ENCODE peak calls at places on chromosomes 16 and 17, in four cellular contexts. J is tibial nerve, H is SJSA1, W is transverse colon. Y is an unnamed sample. For H3K4me1, the result is how much of the 10 kb centered on the place peaks cover.

GRCh38 chr16:79758615-79759346 is 158.2 kb upstream of the MAF start:
- DNase-seq in H (peak), W (no peak), J (no peak), Y (peak)

GRCh38 chr17:4551141-4551540 is 4.0 kb downstream of the MYBBP1A start:
- DNase-seq in H (no peak), J (no peak), W (no peak), Y (no peak)

GRCh38 chr16:13920510-13920818 is 510 bp downstream of the ERCC4 start:
- DNase-seq in H (no peak), W (no peak), J (no peak), Y (no peak)

GRCh38 chr17:16881239-16881924 is 90.5 kb downstream of the TNFRSF13B start:
- DNase-seq in J (no peak), W (no peak), H (no peak), Y (no peak)

GRCh38 chr16:20868890-20869289 is 31.3 kb downstream of the DCUN1D3 start:
- DNase-seq in W (peak), J (peak), H (peak), Y (no peak)

GRCh38 chr17:35801583-35802224 is 6.3 kb upstream of the MMP28 start:
- DNase-seq in H (no peak), J (peak), W (peak), Y (no peak)

GRCh38 chr17:68424861-68425260 is 32.4 kb downstream of the WIPI1 start:
- DNase-seq in W (no peak), H (no peak), J (no peak), Y (no peak)

GRCh38 chr17:45374501-45374900 is 57.7 kb upstream of the MAP3K14 start:
- DNase-seq in W (no peak), H (peak), J (no peak), Y (no peak)

GRCh38 chr17:50267074-50267841 is 7.0 kb upstream of the TMEM92 start:
- DNase-seq in J (no peak), W (peak), H (no peak), Y (no peak)

GRCh38 chr17:55575058-55575606 is 63.9 kb upstream of the SMIM36 start:
- DNase-seq in J (no peak), H (no peak), W (no peak), Y (no peak)

GRCh38 chr17:78918979-78919378 is 6.2 kb downstream of the TIMP2 start:
- DNase-seq in W (no peak), J (no peak), H (no peak), Y (no peak)

GRCh38 chr17:33233855-33234228 is 59.3 kb downstream of the ASIC2 start:
- DNase-seq in H (no peak), W (peak), J (no peak), Y (no peak)

GRCh38 chr16:27550582-27550920 is 607 bp downstream of the KATNIP start:
- DNase-seq in J (no peak), H (no peak), W (no peak), Y (no peak)

GRCh38 chr17:8954339-8954738 is 11.2 kb downstream of the PIK3R5 start:
- DNase-seq in J (peak), W (peak), H (no peak), Y (no peak)

GRCh38 chr17:58507123-58507634 is 7.3 kb downstream of the MTMR4 start:
- DNase-seq in J (no peak), W (no peak), H (no peak), Y (no peak)

GRCh38 chr17:19315104-19315503 is 47.4 kb downstream of the B9D1 start:
- DNase-seq in W (no peak), J (no peak), H (no peak), Y (no peak)

GRCh38 chr16:73010150-73010676 is 37.7 kb downstream of the ZFHX3 start:
- DNase-seq in W (no peak), H (no peak), J (no peak), Y (peak)

GRCh38 chr17:4333041-4333440 is 33.4 kb downstream of the UBE2G1 start:
- DNase-seq in W (no peak), H (no peak), J (no peak), Y (no peak)

GRCh38 chr16:84410361-84411138 is 42.2 kb downstream of the ATP2C2 start:
- DNase-seq in W (no peak), H (no peak), J (no peak), Y (no peak)

GRCh38 chr17:62626719-62627218 is 701 bp upstream of the MRC2 start:
- DNase-seq in W (no peak), H (peak), J (peak), Y (peak)

GRCh38 chr17:66730497-66730923 is 104.4 kb upstream of the CACNG5 start:
- DNase-seq in J (no peak), W (no peak), H (no peak), Y (no peak)

GRCh38 chr17:66737524-66737923 is 97.4 kb upstream of the CACNG5 start:
- DNase-seq in H (no peak), W (no peak), J (no peak), Y (no peak)

GRCh38 chr17:66733759-66734158 is 101.2 kb upstream of the CACNG5 start:
- DNase-seq in H (no peak), J (no peak), W (no peak), Y (no peak)

GRCh38 chr17:66739553-66739952 is 95.4 kb upstream of the CACNG5 start:
- DNase-seq in J (no peak), W (no peak), H (no peak), Y (no peak)

DNA sequence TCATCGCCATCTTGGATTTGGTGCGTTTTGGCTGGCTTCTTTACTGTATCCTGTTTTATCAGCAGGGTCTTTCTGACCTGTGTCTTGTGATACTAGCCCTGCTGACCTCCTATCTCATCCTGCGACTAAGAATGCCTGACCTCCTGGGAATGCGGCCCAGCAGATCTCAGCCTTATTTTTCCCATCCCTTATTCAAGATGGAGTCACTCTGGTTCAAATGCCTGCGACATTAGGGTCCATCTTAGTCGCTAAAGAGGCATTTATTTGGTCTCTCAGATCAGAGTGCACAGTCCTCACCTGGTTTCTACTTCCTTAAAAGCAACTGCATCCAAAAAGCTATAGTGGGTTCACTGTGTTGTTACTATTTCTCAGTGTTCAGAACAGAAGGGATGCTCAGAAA is 100.4 kb upstream of the CACNG5 start:
- DNase-seq in J (no peak), H (no peak), W (no peak), Y (no peak)
- H3K4me3 ChIP-seq in J (no peak), H (no peak), W (no peak), Y (no peak)

GRCh38 chr16:74608381-74608780 is 1.5 kb upstream of the GLG1 start:
- DNase-seq in J (no peak), W (no peak), H (no peak), Y (no peak)

GRCh38 chr16:74607967-74608356 is 1.0 kb upstream of the GLG1 start:
- DNase-seq in J (no peak), W (no peak), H (no peak), Y (no peak)

GRCh38 chr16:74606521-74607309 is at the start of gene GLG1:
- DNase-seq in H (peak), J (peak), W (peak), Y (peak)

GRCh38 chr16:74605746-74606520 is 981 bp downstream of the GLG1 start:
- DNase-seq in H (no peak), W (no peak), J (no peak), Y (no peak)

DNA sequence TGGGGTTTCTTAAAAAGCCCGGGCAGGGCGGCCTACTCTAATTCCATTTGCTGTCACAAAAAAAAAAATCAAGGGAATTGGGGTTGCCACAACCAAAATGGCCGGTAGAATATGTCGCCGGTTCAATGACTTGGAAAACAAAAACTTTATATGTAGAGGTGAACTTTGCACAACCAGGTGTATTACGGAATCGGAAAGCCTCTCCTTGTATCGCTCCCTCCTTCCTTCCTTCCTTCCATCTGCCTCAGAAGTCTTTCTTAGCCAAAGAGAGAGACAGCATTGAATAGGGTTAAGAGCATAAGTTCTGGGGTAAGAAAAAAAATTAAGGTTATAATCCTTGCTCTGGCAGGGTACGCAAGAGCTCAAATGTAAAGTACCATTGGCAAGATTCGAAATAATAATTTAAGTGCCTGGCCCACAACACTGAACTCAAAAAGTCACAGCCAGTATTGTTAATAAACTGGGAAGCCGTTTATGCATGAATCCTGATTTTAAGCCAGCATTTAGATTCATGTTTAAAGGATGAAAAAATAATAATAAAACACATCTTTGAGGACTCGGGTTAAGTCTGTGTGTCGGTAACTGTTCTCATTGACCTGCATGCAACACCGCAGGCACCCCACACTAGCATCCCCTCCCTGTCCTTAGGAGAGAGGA is 524 bp upstream of the GLG1 start:
- DNase-seq in J (no peak), W (no peak), H (no peak), Y (no peak)
- H3K4me1 ChIP-seq in J (under half), W (under half), H (under half), Y (under half)

DNA sequence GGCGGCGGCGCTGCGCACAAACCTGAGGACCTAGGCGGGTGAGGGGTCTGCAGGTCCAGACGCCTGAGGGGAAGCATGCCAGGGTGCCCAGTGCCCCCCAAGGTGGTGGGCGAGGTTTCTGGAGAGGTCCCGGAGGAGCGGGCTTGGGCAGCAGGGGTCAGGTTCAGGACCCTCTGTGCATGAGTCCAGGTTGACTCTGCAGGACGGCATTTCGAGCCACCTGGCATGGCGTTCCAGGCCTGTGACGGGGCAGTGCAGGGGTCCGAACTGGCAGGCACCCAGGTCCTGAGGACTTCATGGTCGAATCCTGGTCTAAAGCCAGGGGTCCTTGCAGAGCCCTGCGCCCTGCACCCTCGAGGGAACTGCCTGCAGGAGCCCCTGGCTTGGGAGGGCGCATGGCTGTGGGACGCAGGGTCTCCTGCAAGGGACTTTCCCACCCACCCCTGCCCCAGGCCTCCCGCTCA is 3.5 kb downstream of the SLC16A3 start:
- DNase-seq in J (no peak), H (no peak), W (no peak), Y (no peak)
- H3K4me3 ChIP-seq in J (no peak), H (peak), W (peak), Y (no peak)

GRCh38 chr16:53043986-53044571 is 8.6 kb downstream of the CHD9NB start:
- DNase-seq in W (peak), J (no peak), H (no peak), Y (no peak)
- H3K4me1 ChIP-seq in W (under half), J (under half), H (under half), Y (under half)